ENCODE peak calls at places on chromosomes 16 and 17, in ten cellular contexts. One of them, this sample, is unnamed.

GRCh38 chr17:68197091-68197996 is 50.5 kb upstream of the AMZ2 start:
- DNase-seq in suprapubic skin: peak; percentile 70
- DNase-seq in astrocyte of the spinal cord: no peak
- DNase-seq in mammary epithelial cell: no peak
- DNase-seq in AG04450: no peak
- DNase-seq in cardiac fibroblast: no peak
- DNase-seq in heart left ventricle: no peak
- DNase-seq in choroid plexus epithelial cell: no peak
- DNase-seq in brain microvascular endothelial cell: no peak
- DNase-seq in OCI-LY7: no peak
- DNase-seq in this sample: no peak

GRCh38 chr17:1203111-1203966 is 23.6 kb upstream of the ABR start:
- DNase-seq in brain microvascular endothelial cell: peak; percentile 60
- DNase-seq in suprapubic skin: peak; percentile 89
- DNase-seq in mammary epithelial cell: peak; percentile 53
- DNase-seq in AG04450: no peak
- DNase-seq in choroid plexus epithelial cell: peak; percentile 63
- DNase-seq in heart left ventricle: peak; percentile 63
- DNase-seq in cardiac fibroblast: peak; percentile 67
- DNase-seq in OCI-LY7: peak; percentile 62
- DNase-seq in astrocyte of the spinal cord: peak; percentile 80
- DNase-seq in this sample: peak; percentile 63

GRCh38 chr17:57478851-57479250 is 222.5 kb downstream of the MSI2 start:
- DNase-seq in brain microvascular endothelial cell: no peak
- DNase-seq in choroid plexus epithelial cell: no peak
- DNase-seq in astrocyte of the spinal cord: no peak
- DNase-seq in mammary epithelial cell: no peak
- DNase-seq in AG04450: no peak
- DNase-seq in heart left ventricle: no peak
- DNase-seq in OCI-LY7: no peak
- DNase-seq in cardiac fibroblast: no peak
- DNase-seq in suprapubic skin: no peak
- DNase-seq in this sample: no peak

GRCh38 chr17:46842835-46843234 is 8.5 kb upstream of the WNT9B start:
- DNase-seq in brain microvascular endothelial cell: no peak
- DNase-seq in AG04450: no peak
- DNase-seq in astrocyte of the spinal cord: no peak
- DNase-seq in choroid plexus epithelial cell: no peak
- DNase-seq in OCI-LY7: no peak
- DNase-seq in mammary epithelial cell: no peak
- DNase-seq in heart left ventricle: no peak
- DNase-seq in cardiac fibroblast: no peak
- DNase-seq in suprapubic skin: no peak
- DNase-seq in this sample: no peak

GRCh38 chr17:48621410-48622387 is 4.5 kb downstream of the HOXB9 start:
- DNase-seq in astrocyte of the spinal cord: peak; percentile 36
- DNase-seq in OCI-LY7: no peak
- DNase-seq in heart left ventricle: no peak
- DNase-seq in mammary epithelial cell: no peak
- DNase-seq in suprapubic skin: no peak
- DNase-seq in AG04450: no peak
- DNase-seq in cardiac fibroblast: no peak
- DNase-seq in brain microvascular endothelial cell: no peak
- DNase-seq in choroid plexus epithelial cell: no peak
- DNase-seq in this sample: no peak

GRCh38 chr17:67411396-67411795 is 34.3 kb downstream of the PITPNC1 start:
- DNase-seq in astrocyte of the spinal cord: no peak
- DNase-seq in heart left ventricle: no peak
- DNase-seq in choroid plexus epithelial cell: no peak
- DNase-seq in AG04450: no peak
- DNase-seq in suprapubic skin: no peak
- DNase-seq in brain microvascular endothelial cell: no peak
- DNase-seq in mammary epithelial cell: no peak
- DNase-seq in OCI-LY7: no peak
- DNase-seq in cardiac fibroblast: no peak
- DNase-seq in this sample: no peak

GRCh38 chr17:77011173-77012011 is 129.4 kb upstream of the SEC14L1 start:
- DNase-seq in cardiac fibroblast: peak; percentile 61
- DNase-seq in mammary epithelial cell: peak; percentile 34
- DNase-seq in choroid plexus epithelial cell: peak; percentile 76
- DNase-seq in suprapubic skin: no peak
- DNase-seq in OCI-LY7: peak; percentile 85
- DNase-seq in astrocyte of the spinal cord: peak; percentile 49
- DNase-seq in heart left ventricle: no peak
- DNase-seq in brain microvascular endothelial cell: peak; percentile 46
- DNase-seq in AG04450: no peak
- DNase-seq in this sample: peak; percentile 53

GRCh38 chr16:30820952-30821421 is 34.0 kb upstream of the ZNF629 start:
- DNase-seq in astrocyte of the spinal cord: no peak
- DNase-seq in cardiac fibroblast: no peak
- DNase-seq in heart left ventricle: no peak
- DNase-seq in choroid plexus epithelial cell: no peak
- DNase-seq in OCI-LY7: no peak
- DNase-seq in AG04450: no peak
- DNase-seq in suprapubic skin: no peak
- DNase-seq in mammary epithelial cell: no peak
- DNase-seq in brain microvascular endothelial cell: no peak
- DNase-seq in this sample: no peak

GRCh38 chr17:63276821-63277220 is 169.3 kb downstream of the CYB561 start:
- DNase-seq in heart left ventricle: no peak
- DNase-seq in mammary epithelial cell: no peak
- DNase-seq in OCI-LY7: no peak
- DNase-seq in cardiac fibroblast: no peak
- DNase-seq in astrocyte of the spinal cord: peak; percentile 29
- DNase-seq in AG04450: no peak
- DNase-seq in choroid plexus epithelial cell: no peak
- DNase-seq in suprapubic skin: no peak
- DNase-seq in brain microvascular endothelial cell: no peak
- DNase-seq in this sample: no peak

GRCh38 chr16:89881368-89881730 is 8.0 kb downstream of the TCF25 start:
- DNase-seq in astrocyte of the spinal cord: no peak
- DNase-seq in brain microvascular endothelial cell: no peak
- DNase-seq in heart left ventricle: no peak
- DNase-seq in mammary epithelial cell: no peak
- DNase-seq in OCI-LY7: no peak
- DNase-seq in cardiac fibroblast: no peak
- DNase-seq in AG04450: no peak
- DNase-seq in choroid plexus epithelial cell: no peak
- DNase-seq in suprapubic skin: no peak
- DNase-seq in this sample: no peak

DNA sequence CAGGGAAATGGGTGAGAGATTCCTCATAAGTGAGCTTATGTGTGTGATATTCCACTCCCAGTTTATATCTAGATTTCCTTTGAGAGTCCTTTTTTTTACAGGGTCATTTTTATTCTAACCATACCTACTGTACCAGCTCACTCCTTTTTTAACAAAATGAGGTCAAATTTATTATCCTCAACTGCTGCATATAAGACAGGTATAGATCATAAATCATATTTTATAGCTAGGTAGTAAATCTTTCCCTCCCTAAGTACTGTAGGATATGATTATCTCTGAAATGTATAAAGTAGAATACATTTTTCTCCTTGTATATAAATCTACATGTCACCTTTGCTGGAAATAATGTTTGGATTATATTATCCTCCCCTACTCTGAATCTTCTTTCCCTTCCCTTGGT is 31.5 kb downstream of the AP2B1 start:
- DNase-seq in heart left ventricle: no peak
- DNase-seq in astrocyte of the spinal cord: no peak
- DNase-seq in suprapubic skin: no peak
- DNase-seq in mammary epithelial cell: no peak
- DNase-seq in cardiac fibroblast: no peak
- DNase-seq in OCI-LY7: no peak
- DNase-seq in brain microvascular endothelial cell: no peak
- DNase-seq in choroid plexus epithelial cell: no peak
- DNase-seq in AG04450: no peak
- DNase-seq in this sample: no peak
- TF ChIP-seq CTCF in heart left ventricle: no peak
- TF ChIP-seq CTCF in astrocyte of the spinal cord: no peak
- TF ChIP-seq CTCF in suprapubic skin: no peak
- TF ChIP-seq CTCF in mammary epithelial cell: no peak
- TF ChIP-seq CTCF in cardiac fibroblast: no peak
- TF ChIP-seq CTCF in OCI-LY7: no peak
- TF ChIP-seq CTCF in brain microvascular endothelial cell: no peak
- TF ChIP-seq CTCF in choroid plexus epithelial cell: no peak
- TF ChIP-seq CTCF in AG04450: no peak
- TF ChIP-seq CTCF in this sample: no peak

GRCh38 chr17:38591759-38592241 is 14.0 kb downstream of the SRCIN1 start:
- DNase-seq in astrocyte of the spinal cord: peak; percentile 9
- DNase-seq in brain microvascular endothelial cell: peak; percentile 8
- DNase-seq in cardiac fibroblast: peak; percentile 44
- DNase-seq in OCI-LY7: no peak
- DNase-seq in suprapubic skin: no peak
- DNase-seq in mammary epithelial cell: peak; percentile 80
- DNase-seq in choroid plexus epithelial cell: peak; percentile 14
- DNase-seq in AG04450: no peak
- DNase-seq in heart left ventricle: no peak
- DNase-seq in this sample: peak; percentile 19
- H3K4me3 ChIP-seq in astrocyte of the spinal cord: no peak overlapping the region
- H3K4me3 ChIP-seq in brain microvascular endothelial cell: no peak overlapping the region
- H3K4me3 ChIP-seq in cardiac fibroblast: no peak overlapping the region
- H3K4me3 ChIP-seq in OCI-LY7: peak overlapping the region; percentile 2
- H3K4me3 ChIP-seq in suprapubic skin: no peak overlapping the region
- H3K4me3 ChIP-seq in mammary epithelial cell: no peak overlapping the region
- H3K4me3 ChIP-seq in choroid plexus epithelial cell: no peak overlapping the region
- H3K4me3 ChIP-seq in AG04450: no peak overlapping the region
- H3K4me3 ChIP-seq in heart left ventricle: no peak overlapping the region
- H3K4me3 ChIP-seq in this sample: no peak overlapping the region

DNA sequence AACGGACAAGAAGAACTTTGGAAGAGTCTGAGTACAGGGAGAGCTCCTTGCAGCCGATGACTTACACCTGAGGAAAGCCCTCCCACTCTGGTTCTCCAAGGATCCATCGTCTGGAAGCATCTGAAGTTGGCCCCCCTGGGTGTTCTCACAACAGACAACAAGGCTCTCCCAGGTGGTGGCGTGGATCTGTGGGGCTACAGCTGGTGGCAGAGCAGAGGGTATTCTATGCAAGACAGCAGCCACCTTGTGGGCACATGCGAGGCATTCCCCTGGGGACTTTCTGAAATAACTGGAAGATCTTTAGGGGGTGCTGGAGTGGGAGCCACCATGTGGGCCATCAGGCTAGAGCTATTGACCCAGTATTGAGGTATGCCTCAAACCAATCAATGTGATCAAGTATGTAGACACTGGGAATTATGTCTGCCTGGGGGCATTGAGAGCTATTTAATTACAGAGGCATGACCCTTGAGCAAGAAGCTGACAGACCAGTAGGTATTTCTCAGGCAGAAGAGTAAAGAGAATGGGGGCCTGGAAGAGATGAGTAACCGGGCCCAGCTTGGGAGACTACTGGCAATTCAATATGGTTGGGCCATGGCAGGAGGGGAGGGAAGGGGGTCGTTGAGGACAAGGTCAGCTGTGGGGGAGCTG is 6.9 kb upstream of the KRT19 start:
- DNase-seq in OCI-LY7: no peak
- DNase-seq in mammary epithelial cell: no peak
- DNase-seq in cardiac fibroblast: no peak
- DNase-seq in suprapubic skin: no peak
- DNase-seq in astrocyte of the spinal cord: no peak
- DNase-seq in AG04450: no peak
- DNase-seq in heart left ventricle: no peak
- DNase-seq in choroid plexus epithelial cell: no peak
- DNase-seq in brain microvascular endothelial cell: no peak
- DNase-seq in this sample: no peak
- TF ChIP-seq CTCF in OCI-LY7: no peak
- TF ChIP-seq CTCF in mammary epithelial cell: peak; percentile 16
- TF ChIP-seq CTCF in cardiac fibroblast: no peak
- TF ChIP-seq CTCF in suprapubic skin: no peak
- TF ChIP-seq CTCF in astrocyte of the spinal cord: no peak
- TF ChIP-seq CTCF in AG04450: no peak
- TF ChIP-seq CTCF in heart left ventricle: no peak
- TF ChIP-seq CTCF in choroid plexus epithelial cell: no peak
- TF ChIP-seq CTCF in brain microvascular endothelial cell: no peak
- TF ChIP-seq CTCF in this sample: no peak

DNA sequence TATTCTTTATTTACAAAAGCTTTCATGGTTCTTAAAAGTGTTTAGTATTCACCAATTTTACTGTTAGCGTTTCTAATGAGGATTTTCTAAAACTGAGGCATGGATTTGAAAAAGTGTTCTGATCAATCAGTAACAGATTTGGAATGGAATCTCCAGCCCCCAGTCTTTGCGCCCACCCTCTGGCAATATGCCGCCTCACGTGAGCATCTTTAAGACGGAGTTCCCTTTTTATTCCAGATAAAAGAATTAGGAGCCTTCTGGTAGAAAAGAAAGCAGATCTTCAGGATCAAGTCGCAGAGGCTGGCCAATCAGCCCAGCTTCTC is 1.1 kb downstream of the TBC1D16 start:
- DNase-seq in OCI-LY7: no peak
- DNase-seq in heart left ventricle: no peak
- DNase-seq in choroid plexus epithelial cell: no peak
- DNase-seq in AG04450: no peak
- DNase-seq in astrocyte of the spinal cord: no peak
- DNase-seq in mammary epithelial cell: no peak
- DNase-seq in cardiac fibroblast: no peak
- DNase-seq in brain microvascular endothelial cell: no peak
- DNase-seq in suprapubic skin: no peak
- DNase-seq in this sample: no peak
- H3K4me3 ChIP-seq in OCI-LY7: no peak overlapping the region
- H3K4me3 ChIP-seq in heart left ventricle: peak overlapping the region; percentile 47
- H3K4me3 ChIP-seq in choroid plexus epithelial cell: peak overlapping the region; percentile 89
- H3K4me3 ChIP-seq in AG04450: peak overlapping the region; percentile 76
- H3K4me3 ChIP-seq in astrocyte of the spinal cord: peak overlapping the region; percentile 80
- H3K4me3 ChIP-seq in mammary epithelial cell: peak overlapping the region; percentile 75
- H3K4me3 ChIP-seq in cardiac fibroblast: peak overlapping the region; percentile 91
- H3K4me3 ChIP-seq in brain microvascular endothelial cell: peak overlapping the region; percentile 78
- H3K4me3 ChIP-seq in suprapubic skin: peak overlapping the region; percentile 67
- H3K4me3 ChIP-seq in this sample: peak overlapping the region; percentile 66

This sample was measured in epithelial cell of esophagus.